ENCODE peak calls at places on chromosomes 4 and X, in seven cellular contexts. Q, X, U, T, A, K and R are unnamed samples.

GRCh38 chrX:10529344-10529743 is 91.0 kb downstream of the MID1 start:
- DNase-seq in Q (no peak), X (no peak), U (no peak), T (no peak), A (no peak), K (no peak), R (no peak)

GRCh38 chrX:25017667-25018247 is 2.0 kb upstream of the ARX start:
- DNase-seq in Q (no peak), X (no peak), U (no peak), T (no peak), A (no peak), K (no peak), R (no peak)

GRCh38 chr4:36665985-36666384 is 384.6 kb downstream of the DTHD1 start:
- DNase-seq in Q (no peak), X (no peak), U (no peak), T (no peak), A (no peak), K (no peak), R (no peak)

GRCh38 chrX:113743069-113743468 is 840.8 kb upstream of the HTR2C start:
- DNase-seq in Q (no peak), X (no peak), U (no peak), T (no peak), A (no peak), K (no peak), R (no peak)

GRCh38 chr4:68182382-68182820 is 52.7 kb upstream of the TMPRSS11F start:
- DNase-seq in Q (no peak), X (no peak), U (no peak), T (no peak), A (no peak), K (no peak), R (no peak)

GRCh38 chr4:53601251-53601764 is 10.0 kb upstream of the LNX1 start:
- DNase-seq in Q (no peak), X (no peak), U (peak), T (peak), A (peak), K (peak), R (no peak)

GRCh38 chrX:100635989-100636320 is 651 bp downstream of the TSPAN6 start:
- DNase-seq in Q (no peak), X (no peak), U (no peak), T (peak), A (no peak), K (no peak), R (no peak)

GRCh38 chr4:8305851-8306361 is 36.4 kb downstream of the HTRA3 start:
- DNase-seq in Q (no peak), X (no peak), U (no peak), T (no peak), A (no peak), K (no peak), R (no peak)

GRCh38 chr4:121676388-121677075 is 20.2 kb downstream of the ANXA5 start:
- DNase-seq in Q (no peak), X (no peak), U (no peak), T (no peak), A (no peak), K (no peak), R (no peak)

GRCh38 chr4:152735302-152735917 is 44.1 kb downstream of the TIGD4 start:
- DNase-seq in Q (no peak), X (no peak), U (peak), T (peak), A (no peak), K (no peak), R (peak)

GRCh38 chr4:74230902-74231499 is 73.1 kb downstream of the MTHFD2L start:
- DNase-seq in Q (no peak), X (no peak), U (no peak), T (peak), A (no peak), K (no peak), R (peak)

GRCh38 chr4:8541981-8542715 is 38.0 kb upstream of the GPR78 start:
- DNase-seq in Q (no peak), X (no peak), U (no peak), T (no peak), A (no peak), K (no peak), R (no peak)

GRCh38 chr4:63296773-63297172 is 1112.5 kb downstream of the TECRL start:
- DNase-seq in Q (no peak), X (no peak), U (peak), T (peak), A (no peak), K (no peak), R (peak)

GRCh38 chrX:10619311-10620015 is 922 bp downstream of the MID1 start:
- DNase-seq in Q (no peak), X (no peak), U (no peak), T (no peak), A (no peak), K (no peak), R (no peak)

GRCh38 chrX:48864210-48864609 is 28.8 kb upstream of the PCSK1N start:
- DNase-seq in Q (no peak), X (no peak), U (no peak), T (peak), A (no peak), K (no peak), R (no peak)

GRCh38 chr4:56681158-56681848 is at the start of gene HOPX:
- DNase-seq in Q (peak), X (no peak), U (no peak), T (no peak), A (no peak), K (no peak), R (no peak)

GRCh38 chr4:110411599-110412011 is 64.3 kb upstream of the ENPEP start:
- DNase-seq in Q (no peak), X (no peak), U (no peak), T (peak), A (no peak), K (no peak), R (no peak)

GRCh38 chr4:1330761-1331590 is 16.0 kb upstream of the UVSSA start:
- DNase-seq in Q (peak), X (no peak), U (no peak), T (no peak), A (no peak), K (no peak), R (no peak)

GRCh38 chr4:113358784-113359183 is 309.3 kb downstream of the ANK2 start:
- DNase-seq in Q (no peak), X (no peak), U (no peak), T (no peak), A (no peak), K (no peak), R (peak)

GRCh38 chr4:24103434-24104168 is 213.8 kb upstream of the PPARGC1A start:
- DNase-seq in Q (no peak), X (no peak), U (no peak), T (no peak), A (no peak), K (no peak), R (no peak)

GRCh38 chr4:13484749-13485345 is 707 bp upstream of the RAB28 start:
- DNase-seq in Q (no peak), X (no peak), U (no peak), T (peak), A (no peak), K (no peak), R (peak)

GRCh38 chr4:135244605-135245146 is 1043.1 kb upstream of the PABPC4L start:
- DNase-seq in Q (no peak), X (no peak), U (no peak), T (no peak), A (no peak), K (no peak), R (no peak)

GRCh38 chr4:127162741-127163140 is 470.0 kb upstream of the INTU start:
- DNase-seq in Q (no peak), X (no peak), U (no peak), T (no peak), A (no peak), K (no peak), R (no peak)

GRCh38 chr4:125323547-125324100 is 8.9 kb downstream of the FAT4 start:
- DNase-seq in Q (no peak), X (no peak), U (no peak), T (no peak), A (no peak), K (no peak), R (no peak)

GRCh38 chrX:108537005-108537404 is 97.4 kb downstream of the COL4A5 start:
- DNase-seq in Q (no peak), X (no peak), U (no peak), T (peak), A (peak), K (peak), R (peak)